ENCODE peak calls at places on chromosomes 1 and 21, in five cellular contexts. One of them, this sample, is unnamed.

GRCh38 chr1:154191990-154192450 is at the start of gene TPM3:
- DNase-seq in endothelial cell of umbilical vein: peak
- DNase-seq in tibial nerve: no peak
- DNase-seq in breast epithelium: no peak
- DNase-seq in prostate gland: no peak
- DNase-seq in this sample: peak

GRCh38 chr1:229148041-229148671 is 122.8 kb upstream of the RAB4A start:
- DNase-seq in endothelial cell of umbilical vein: no peak
- DNase-seq in tibial nerve: peak
- DNase-seq in breast epithelium: no peak
- DNase-seq in prostate gland: no peak
- DNase-seq in this sample: peak

GRCh38 chr1:246004281-246004680 is 502.8 kb downstream of the SMYD3 start:
- DNase-seq in endothelial cell of umbilical vein: no peak
- DNase-seq in tibial nerve: no peak
- DNase-seq in breast epithelium: no peak
- DNase-seq in prostate gland: no peak
- DNase-seq in this sample: no peak

GRCh38 chr21:28781602-28782274 is 210.9 kb downstream of the LTN1 start:
- DNase-seq in endothelial cell of umbilical vein: peak
- DNase-seq in tibial nerve: no peak
- DNase-seq in breast epithelium: no peak
- DNase-seq in prostate gland: no peak
- DNase-seq in this sample: peak

GRCh38 chr1:9280015-9280860 is 12.5 kb upstream of the SPSB1 start:
- DNase-seq in endothelial cell of umbilical vein: peak
- DNase-seq in tibial nerve: no peak
- DNase-seq in breast epithelium: no peak
- DNase-seq in prostate gland: no peak
- DNase-seq in this sample: peak

GRCh38 chr21:46542588-46543092 is 62.2 kb downstream of the S100B start:
- DNase-seq in endothelial cell of umbilical vein: no peak
- DNase-seq in tibial nerve: no peak
- DNase-seq in breast epithelium: no peak
- DNase-seq in prostate gland: no peak
- DNase-seq in this sample: no peak

GRCh38 chr1:202200112-202200548 is 6.5 kb downstream of the LGR6 start:
- DNase-seq in endothelial cell of umbilical vein: no peak
- DNase-seq in tibial nerve: no peak
- DNase-seq in breast epithelium: no peak
- DNase-seq in prostate gland: no peak
- DNase-seq in this sample: no peak

GRCh38 chr21:42782723-42783247 is 96.6 kb downstream of the WDR4 start:
- DNase-seq in endothelial cell of umbilical vein: no peak
- DNase-seq in tibial nerve: no peak
- DNase-seq in breast epithelium: no peak
- DNase-seq in prostate gland: no peak
- DNase-seq in this sample: no peak

GRCh38 chr21:24076179-24076578 is 1531.1 kb downstream of the MRPL39 start:
- DNase-seq in endothelial cell of umbilical vein: peak
- DNase-seq in tibial nerve: no peak
- DNase-seq in breast epithelium: no peak
- DNase-seq in prostate gland: no peak
- DNase-seq in this sample: peak

GRCh38 chr1:218529691-218530310 is 184.7 kb downstream of the TGFB2 start:
- DNase-seq in endothelial cell of umbilical vein: no peak
- DNase-seq in tibial nerve: no peak
- DNase-seq in breast epithelium: no peak
- DNase-seq in prostate gland: no peak
- DNase-seq in this sample: no peak

GRCh38 chr1:203644661-203645510 is 18.3 kb downstream of the ATP2B4 start:
- DNase-seq in endothelial cell of umbilical vein: peak
- DNase-seq in tibial nerve: no peak
- DNase-seq in breast epithelium: no peak
- DNase-seq in prostate gland: no peak
- DNase-seq in this sample: no peak

GRCh38 chr1:64282353-64282752 is 78.9 kb downstream of the UBE2U start:
- DNase-seq in endothelial cell of umbilical vein: no peak
- DNase-seq in tibial nerve: no peak
- DNase-seq in breast epithelium: peak
- DNase-seq in prostate gland: peak
- DNase-seq in this sample: no peak

GRCh38 chr1:200869376-200869752 is 3.4 kb upstream of the GPR25 start:
- DNase-seq in endothelial cell of umbilical vein: no peak
- DNase-seq in tibial nerve: no peak
- DNase-seq in breast epithelium: no peak
- DNase-seq in prostate gland: no peak
- DNase-seq in this sample: peak

GRCh38 chr1:231626951-231627614 is 493 bp downstream of the DISC1 start:
- DNase-seq in endothelial cell of umbilical vein: no peak
- DNase-seq in tibial nerve: peak
- DNase-seq in breast epithelium: peak
- DNase-seq in prostate gland: peak
- DNase-seq in this sample: peak

GRCh38 chr1:67052741-67053534 is 1.0 kb downstream of the SLC35D1 start:
- DNase-seq in endothelial cell of umbilical vein: peak
- DNase-seq in tibial nerve: peak
- DNase-seq in breast epithelium: peak
- DNase-seq in prostate gland: peak
- DNase-seq in this sample: peak

GRCh38 chr1:186950547-186950946 is 121.8 kb downstream of the PLA2G4A start:
- DNase-seq in endothelial cell of umbilical vein: peak
- DNase-seq in tibial nerve: no peak
- DNase-seq in breast epithelium: no peak
- DNase-seq in prostate gland: no peak
- DNase-seq in this sample: no peak

GRCh38 chr1:8690253-8690525 is 127.3 kb downstream of the RERE start:
- DNase-seq in endothelial cell of umbilical vein: no peak
- DNase-seq in tibial nerve: no peak
- DNase-seq in breast epithelium: no peak
- DNase-seq in prostate gland: no peak
- DNase-seq in this sample: no peak

GRCh38 chr1:38030596-38031512 is 15.7 kb downstream of the POU3F1 start:
- DNase-seq in endothelial cell of umbilical vein: no peak
- DNase-seq in tibial nerve: peak
- DNase-seq in breast epithelium: no peak
- DNase-seq in prostate gland: no peak
- DNase-seq in this sample: no peak

GRCh38 chr1:159936284-159936904 is 9.0 kb downstream of the IGSF9 start:
- DNase-seq in endothelial cell of umbilical vein: peak
- DNase-seq in tibial nerve: peak
- DNase-seq in breast epithelium: peak
- DNase-seq in prostate gland: peak
- DNase-seq in this sample: peak

GRCh38 chr1:212188599-212189351 is 96.4 kb upstream of the PPP2R5A start:
- DNase-seq in endothelial cell of umbilical vein: no peak
- DNase-seq in tibial nerve: no peak
- DNase-seq in breast epithelium: no peak
- DNase-seq in prostate gland: no peak
- DNase-seq in this sample: peak

GRCh38 chr1:94235189-94236020 is 2.0 kb downstream of the ARHGAP29 start:
- DNase-seq in endothelial cell of umbilical vein: no peak
- DNase-seq in tibial nerve: no peak
- DNase-seq in breast epithelium: no peak
- DNase-seq in prostate gland: no peak
- DNase-seq in this sample: no peak

GRCh38 chr1:72326494-72326893 is 44.2 kb upstream of the NEGR1 start:
- DNase-seq in endothelial cell of umbilical vein: no peak
- DNase-seq in tibial nerve: no peak
- DNase-seq in breast epithelium: no peak
- DNase-seq in prostate gland: no peak
- DNase-seq in this sample: no peak

GRCh38 chr1:50332941-50333594 is 90.2 kb downstream of the DMRTA2 start:
- DNase-seq in endothelial cell of umbilical vein: peak
- DNase-seq in tibial nerve: no peak
- DNase-seq in breast epithelium: no peak
- DNase-seq in prostate gland: peak
- DNase-seq in this sample: peak

GRCh38 chr1:153798468-153798780 is 23.2 kb downstream of the SLC27A3 start:
- DNase-seq in endothelial cell of umbilical vein: no peak
- DNase-seq in tibial nerve: no peak
- DNase-seq in breast epithelium: no peak
- DNase-seq in prostate gland: no peak
- DNase-seq in this sample: no peak

GRCh38 chr1:69196071-69196470 is 371.7 kb upstream of the LRRC7 start:
- DNase-seq in endothelial cell of umbilical vein: no peak
- DNase-seq in tibial nerve: no peak
- DNase-seq in breast epithelium: no peak
- DNase-seq in prostate gland: no peak
- DNase-seq in this sample: no peak

GRCh38 chr1:215054266-215054665 is 28.3 kb upstream of the KCNK2 start:
- DNase-seq in endothelial cell of umbilical vein: no peak
- DNase-seq in tibial nerve: no peak
- DNase-seq in breast epithelium: no peak
- DNase-seq in prostate gland: no peak
- DNase-seq in this sample: no peak

GRCh38 chr1:23367451-23367790 is 2.2 kb downstream of the ZNF436 start:
- DNase-seq in endothelial cell of umbilical vein: no peak
- DNase-seq in tibial nerve: no peak
- DNase-seq in breast epithelium: no peak
- DNase-seq in prostate gland: no peak
- DNase-seq in this sample: peak

GRCh38 chr1:23369335-23370013 is at the start of gene ZNF436:
- DNase-seq in endothelial cell of umbilical vein: peak
- DNase-seq in tibial nerve: peak
- DNase-seq in breast epithelium: peak
- DNase-seq in prostate gland: peak
- DNase-seq in this sample: peak

GRCh38 chr1:23368562-23369334 is 888 bp downstream of the ZNF436 start:
- DNase-seq in endothelial cell of umbilical vein: peak
- DNase-seq in tibial nerve: peak
- DNase-seq in breast epithelium: peak
- DNase-seq in prostate gland: peak
- DNase-seq in this sample: peak

GRCh38 chr1:23366598-23366997 is 3.0 kb downstream of the ZNF436 start:
- DNase-seq in endothelial cell of umbilical vein: no peak
- DNase-seq in tibial nerve: no peak
- DNase-seq in breast epithelium: no peak
- DNase-seq in prostate gland: peak
- DNase-seq in this sample: no peak

DNA sequence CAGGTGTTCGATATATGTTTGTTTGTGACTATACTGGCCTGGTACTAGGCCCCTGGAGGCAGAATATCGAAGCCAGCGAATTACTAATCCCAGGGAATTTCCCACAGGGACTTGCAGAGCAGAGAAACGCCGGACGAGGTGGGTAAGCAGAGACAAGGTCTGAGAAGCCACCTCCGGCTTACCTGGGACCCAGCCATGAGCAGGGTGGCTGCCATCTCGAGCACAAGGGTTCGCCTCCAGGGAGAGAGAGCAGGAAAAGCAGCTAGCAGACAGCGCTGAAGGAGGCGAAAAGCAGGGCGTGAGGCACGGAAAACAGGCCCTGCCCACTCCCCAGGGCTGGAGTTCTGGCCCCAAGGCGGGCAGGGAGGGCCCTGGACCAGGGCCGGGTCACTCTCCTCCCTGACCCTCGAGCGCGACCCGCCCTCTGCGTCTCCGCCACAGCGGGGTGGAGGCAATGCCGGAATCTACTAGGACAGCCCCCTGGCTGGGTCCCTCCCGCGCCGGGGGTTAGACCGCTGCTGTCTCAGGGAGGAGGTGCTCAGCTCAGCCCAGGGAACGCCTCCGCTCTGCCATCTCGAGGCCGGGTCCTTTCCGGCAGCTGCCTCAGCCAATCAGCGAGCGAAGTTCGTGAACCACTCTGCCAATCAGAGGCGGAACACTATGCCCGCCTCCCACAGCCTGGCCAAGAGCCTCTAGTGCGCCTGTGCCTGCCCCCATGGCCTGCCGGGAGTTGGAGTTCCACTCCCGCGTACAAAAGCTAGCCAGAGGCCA is 1.7 kb downstream of the ZNF436 start:
- DNase-seq in endothelial cell of umbilical vein: peak
- DNase-seq in tibial nerve: peak
- DNase-seq in breast epithelium: peak
- DNase-seq in prostate gland: peak
- DNase-seq in this sample: peak
- TF ChIP-seq POLR2A in endothelial cell of umbilical vein: no peak
- TF ChIP-seq POLR2A in tibial nerve: peak
- TF ChIP-seq POLR2A in breast epithelium: peak
- TF ChIP-seq POLR2A in prostate gland: peak
- TF ChIP-seq POLR2A in this sample: peak

GRCh38 chr1:5427026-5427613 is 565.1 kb downstream of the NPHP4 start:
- DNase-seq in endothelial cell of umbilical vein: no peak
- DNase-seq in tibial nerve: no peak
- DNase-seq in breast epithelium: no peak
- DNase-seq in prostate gland: no peak
- DNase-seq in this sample: no peak

GRCh38 chr1:5430136-5430535 is 562.1 kb downstream of the NPHP4 start:
- DNase-seq in endothelial cell of umbilical vein: no peak
- DNase-seq in tibial nerve: no peak
- DNase-seq in breast epithelium: no peak
- DNase-seq in prostate gland: no peak
- DNase-seq in this sample: no peak

GRCh38 chr1:5430911-5431310 is 561.3 kb downstream of the NPHP4 start:
- DNase-seq in endothelial cell of umbilical vein: no peak
- DNase-seq in tibial nerve: no peak
- DNase-seq in breast epithelium: no peak
- DNase-seq in prostate gland: no peak
- DNase-seq in this sample: no peak

GRCh38 chr1:5425304-5425703 is 566.9 kb downstream of the NPHP4 start:
- DNase-seq in endothelial cell of umbilical vein: no peak
- DNase-seq in tibial nerve: no peak
- DNase-seq in breast epithelium: no peak
- DNase-seq in prostate gland: no peak
- DNase-seq in this sample: no peak

GRCh38 chr1:5428391-5428790 is 563.8 kb downstream of the NPHP4 start:
- DNase-seq in endothelial cell of umbilical vein: no peak
- DNase-seq in tibial nerve: no peak
- DNase-seq in breast epithelium: no peak
- DNase-seq in prostate gland: no peak
- DNase-seq in this sample: no peak
- H3K4me3 ChIP-seq in endothelial cell of umbilical vein: no peak
- H3K4me3 ChIP-seq in tibial nerve: no peak
- H3K4me3 ChIP-seq in breast epithelium: no peak
- H3K4me3 ChIP-seq in prostate gland: no peak
- H3K4me3 ChIP-seq in this sample: no peak

GRCh38 chr1:148362141-148362929 is 120.8 kb downstream of the PPIAL4G start:
- DNase-seq in endothelial cell of umbilical vein: no peak
- DNase-seq in tibial nerve: no peak
- DNase-seq in breast epithelium: no peak
- DNase-seq in prostate gland: no peak
- DNase-seq in this sample: no peak
- TF ChIP-seq POLR2A in endothelial cell of umbilical vein: no peak
- TF ChIP-seq POLR2A in tibial nerve: no peak
- TF ChIP-seq POLR2A in breast epithelium: no peak
- TF ChIP-seq POLR2A in prostate gland: no peak
- TF ChIP-seq POLR2A in this sample: no peak

DNA sequence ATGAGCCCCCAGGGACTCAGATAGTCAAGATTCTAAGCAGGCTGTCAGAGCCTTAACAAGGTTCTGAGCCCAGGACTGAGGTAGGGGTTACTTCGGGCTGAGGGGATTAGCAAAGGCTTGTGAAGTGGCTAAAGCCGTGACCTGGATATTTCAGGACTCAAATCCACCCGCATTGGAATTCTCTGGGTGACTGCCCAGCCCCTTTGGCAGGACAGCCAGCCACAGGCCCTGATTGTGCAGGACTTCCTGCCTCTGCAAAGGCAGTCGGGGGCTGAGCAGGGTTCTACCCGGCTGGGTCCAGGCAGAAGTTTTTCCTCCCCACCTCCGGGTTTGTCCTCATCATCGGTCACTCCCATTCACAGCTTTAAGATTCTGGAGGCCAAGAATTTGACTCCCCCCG is at the start of gene PLA2G5:
- DNase-seq in endothelial cell of umbilical vein: no peak
- DNase-seq in tibial nerve: no peak
- DNase-seq in breast epithelium: no peak
- DNase-seq in prostate gland: no peak
- DNase-seq in this sample: no peak
- H3K4me3 ChIP-seq in endothelial cell of umbilical vein: no peak
- H3K4me3 ChIP-seq in tibial nerve: no peak
- H3K4me3 ChIP-seq in breast epithelium: no peak
- H3K4me3 ChIP-seq in prostate gland: no peak
- H3K4me3 ChIP-seq in this sample: no peak